ENCODE peak calls at places on chromosomes 11 and 22, in five cellular contexts. J is A549, Q is endothelial cell of umbilical vein, C is HepG2, U is K562. V is an unnamed sample.

GRCh38 chr22:47309476-47309875 is 547.0 kb downstream of the TBC1D22A start:
- DNase-seq in J (no peak), Q (no peak), C (no peak), U (no peak), V (no peak)

GRCh38 chr11:61083601-61084147 is 18.6 kb upstream of the CD5 start:
- DNase-seq in J (no peak), Q (no peak), C (no peak), U (no peak), V (no peak)

GRCh38 chr22:42720263-42721044 is at the start of gene A4GALT:
- DNase-seq in J (no peak), Q (no peak), C (no peak), U (no peak), V (no peak)

GRCh38 chr11:68372114-68372513 is 59.7 kb downstream of the LRP5 start:
- DNase-seq in J (no peak), Q (no peak), C (no peak), U (no peak), V (no peak)

GRCh38 chr22:49934891-49935557 is 16.6 kb downstream of the CRELD2 start:
- DNase-seq in J (no peak), Q (peak; percentile 44), C (no peak), U (peak; percentile 84), V (peak; percentile 66)

GRCh38 chr11:72224587-72225410 is at the start of gene INPPL1:
- DNase-seq in J (no peak), Q (no peak), C (no peak), U (peak; percentile 62), V (peak; percentile 69)

GRCh38 chr11:34890812-34891211 is 25.4 kb downstream of the APIP start:
- DNase-seq in J (no peak), Q (peak; percentile 58), C (peak; percentile 59), U (peak; percentile 53), V (peak; percentile 35)

GRCh38 chr11:111541209-111542061 is 915 bp downstream of the LAYN start:
- DNase-seq in J (no peak), Q (peak; percentile 30), C (no peak), U (no peak), V (peak; percentile 47)

GRCh38 chr11:10866893-10867331 is 9.1 kb upstream of the ZBED5 start:
- DNase-seq in J (no peak), Q (no peak), C (no peak), U (peak; percentile 43), V (peak; percentile 20)

GRCh38 chr11:72641900-72642814 is 32.1 kb downstream of the PDE2A start:
- DNase-seq in J (peak; percentile 69), Q (peak; percentile 33), C (no peak), U (peak; percentile 57), V (peak; percentile 27)

GRCh38 chr22:39738746-39739145 is 154.8 kb downstream of the ENTHD1 start:
- DNase-seq in J (no peak), Q (no peak), C (no peak), U (no peak), V (no peak)

GRCh38 chr22:36867695-36868094 is 6.9 kb downstream of the NCF4 start:
- DNase-seq in J (no peak), Q (no peak), C (no peak), U (no peak), V (no peak)

GRCh38 chr11:129951883-129952262 is 50.8 kb downstream of the PRDM10 start:
- DNase-seq in J (no peak), Q (no peak), C (no peak), U (no peak), V (no peak)

GRCh38 chr11:32594272-32594671 is 10.6 kb downstream of the EIF3M start:
- DNase-seq in J (no peak), Q (no peak), C (no peak), U (no peak), V (peak; percentile 89)

GRCh38 chr11:9405721-9406120 is 21.3 kb downstream of the IPO7 start:
- DNase-seq in J (no peak), Q (no peak), C (no peak), U (no peak), V (no peak)

GRCh38 chr11:64077607-64078006 is 41.9 kb downstream of the FLRT1 start:
- DNase-seq in J (no peak), Q (no peak), C (no peak), U (no peak), V (no peak)

GRCh38 chr22:39666926-39667325 is 96.4 kb downstream of the CACNA1I start:
- DNase-seq in J (no peak), Q (no peak), C (no peak), U (no peak), V (no peak)

GRCh38 chr11:46142561-46142960 is 21.3 kb upstream of the PHF21A start:
- DNase-seq in J (no peak), Q (no peak), C (no peak), U (no peak), V (no peak)

GRCh38 chr11:70028147-70028855 is 49.8 kb upstream of the ANO1 start:
- DNase-seq in J (no peak), Q (no peak), C (no peak), U (no peak), V (no peak)

GRCh38 chr22:29073618-29074275 is 912 bp downstream of the KREMEN1 start:
- DNase-seq in J (no peak), Q (no peak), C (peak; percentile 54), U (no peak), V (peak; percentile 40)

GRCh38 chr11:45994421-45995341 is 72.2 kb downstream of the LARGE2 start:
- DNase-seq in J (no peak), Q (no peak), C (no peak), U (peak; percentile 97), V (peak; percentile 6)

GRCh38 chr22:30210235-30210831 is 36.2 kb downstream of the LIF start:
- DNase-seq in J (peak; percentile 68), Q (no peak), C (peak; percentile 89), U (no peak), V (peak; percentile 34)

GRCh38 chr22:42208362-42208761 is 62.1 kb downstream of the TCF20 start:
- DNase-seq in J (no peak), Q (no peak), C (no peak), U (no peak), V (no peak)

GRCh38 chr11:9565822-9566560 is 7.5 kb upstream of the WEE1 start:
- DNase-seq in J (peak; percentile 93), Q (peak; percentile 99), C (peak; percentile 99), U (peak; percentile 97), V (peak; percentile 95)

GRCh38 chr11:1826552-1827094 is 8.2 kb upstream of the SYT8 start:
- DNase-seq in J (peak; percentile 72), Q (no peak), C (peak; percentile 50), U (peak; percentile 55), V (peak; percentile 34)

GRCh38 chr22:41589260-41589600 is 410 bp downstream of the PMM1 start:
- DNase-seq in J (no peak), Q (no peak), C (no peak), U (peak; percentile 39), V (peak; percentile 48)

DNA sequence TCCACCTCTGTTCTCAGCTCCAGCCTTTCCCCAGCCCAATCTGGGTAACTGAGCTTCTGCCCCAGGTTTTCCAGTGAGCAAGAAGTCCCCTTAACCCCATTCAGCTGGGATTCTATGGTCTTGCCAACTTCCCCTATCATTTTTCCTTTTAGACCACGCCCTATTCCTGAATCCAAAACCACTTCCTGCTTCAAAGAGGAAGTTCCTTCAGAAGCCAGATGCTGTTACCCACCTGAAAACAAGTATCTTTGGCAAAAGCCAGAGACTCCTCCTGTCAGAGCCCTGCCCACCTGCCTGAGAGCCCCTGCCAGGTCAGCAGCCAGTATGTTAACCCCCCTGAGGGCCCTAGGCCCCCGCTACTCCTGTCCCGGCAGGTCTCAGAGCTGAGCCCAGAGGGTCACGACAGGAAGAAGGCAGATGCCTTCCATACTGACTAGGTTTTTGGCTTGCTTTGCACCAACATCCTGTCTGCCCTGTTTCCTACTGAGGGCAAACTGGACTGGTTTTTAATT is 20.3 kb upstream of the MICAL2 start:
- DNase-seq in J (no peak), Q (peak; percentile 76), C (no peak), U (peak; percentile 52), V (peak; percentile 74)
- H3K4me3 ChIP-seq in J (no peak overlapping the region), Q (peak overlapping the region; percentile 20), C (no peak overlapping the region), U (no peak overlapping the region), V (no peak overlapping the region)

GRCh38 chr11:28071305-28071704 is 36.7 kb downstream of the KIF18A start:
- DNase-seq in J (no peak), Q (no peak), C (no peak), U (no peak), V (no peak)
- TF ChIP-seq MAX in J (no peak), Q (no peak), C (no peak), U (no peak), V (no peak)

GRCh38 chr22:18048041-18048440 is 23.7 kb upstream of the MICAL3 start:
- DNase-seq in J (no peak), Q (no peak), C (no peak), U (no peak), V (no peak)

GRCh38 chr22:18048441-18048898 is 24.1 kb upstream of the MICAL3 start:
- DNase-seq in J (no peak), Q (no peak), C (no peak), U (peak; percentile 48), V (no peak)

GRCh38 chr22:18045794-18046193 is 21.4 kb upstream of the MICAL3 start:
- DNase-seq in J (no peak), Q (no peak), C (no peak), U (no peak), V (no peak)

GRCh38 chr22:18042685-18043084 is 18.3 kb upstream of the MICAL3 start:
- DNase-seq in J (no peak), Q (no peak), C (no peak), U (no peak), V (peak; percentile 40)

DNA sequence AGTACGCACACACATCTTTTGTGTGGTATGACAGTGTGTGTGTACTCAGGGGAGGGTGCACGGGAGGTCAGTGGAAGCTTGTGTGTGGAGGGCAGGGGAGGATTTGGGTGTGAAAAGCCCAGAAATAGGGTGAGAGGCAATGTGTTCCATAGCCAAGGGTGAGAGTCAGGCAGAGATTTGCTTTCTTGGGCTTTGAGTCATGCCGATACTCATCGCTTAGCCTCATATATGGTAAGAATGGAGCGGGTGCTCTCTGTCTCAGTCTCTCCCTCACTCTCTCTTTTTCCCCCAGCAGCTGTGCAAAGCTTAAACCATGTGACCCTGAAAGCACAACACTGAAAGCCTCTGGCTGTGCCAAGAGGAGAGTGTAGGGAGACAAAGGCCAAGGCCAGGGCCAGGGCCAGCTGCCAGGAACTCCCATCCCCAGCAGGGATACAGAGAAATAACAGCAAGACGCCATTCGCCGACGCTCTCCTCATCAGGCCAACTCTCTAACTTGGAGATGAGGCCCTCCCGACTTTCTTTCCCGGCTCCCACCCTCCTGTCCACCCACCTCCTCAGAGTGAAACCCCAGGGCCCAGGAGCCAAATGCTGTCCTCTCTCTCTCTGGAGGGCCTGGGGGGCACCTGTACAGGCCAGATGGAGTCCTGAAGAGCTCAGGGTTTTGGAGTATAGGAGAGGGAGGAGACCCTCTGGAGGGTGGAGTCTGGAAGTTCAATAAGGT is 20.3 kb upstream of the MICAL3 start:
- DNase-seq in J (no peak), Q (no peak), C (peak; percentile 94), U (no peak), V (no peak)
- TF ChIP-seq MYC in J (no peak), Q (no peak), C (peak; percentile 41), U (no peak), V (no peak)

DNA sequence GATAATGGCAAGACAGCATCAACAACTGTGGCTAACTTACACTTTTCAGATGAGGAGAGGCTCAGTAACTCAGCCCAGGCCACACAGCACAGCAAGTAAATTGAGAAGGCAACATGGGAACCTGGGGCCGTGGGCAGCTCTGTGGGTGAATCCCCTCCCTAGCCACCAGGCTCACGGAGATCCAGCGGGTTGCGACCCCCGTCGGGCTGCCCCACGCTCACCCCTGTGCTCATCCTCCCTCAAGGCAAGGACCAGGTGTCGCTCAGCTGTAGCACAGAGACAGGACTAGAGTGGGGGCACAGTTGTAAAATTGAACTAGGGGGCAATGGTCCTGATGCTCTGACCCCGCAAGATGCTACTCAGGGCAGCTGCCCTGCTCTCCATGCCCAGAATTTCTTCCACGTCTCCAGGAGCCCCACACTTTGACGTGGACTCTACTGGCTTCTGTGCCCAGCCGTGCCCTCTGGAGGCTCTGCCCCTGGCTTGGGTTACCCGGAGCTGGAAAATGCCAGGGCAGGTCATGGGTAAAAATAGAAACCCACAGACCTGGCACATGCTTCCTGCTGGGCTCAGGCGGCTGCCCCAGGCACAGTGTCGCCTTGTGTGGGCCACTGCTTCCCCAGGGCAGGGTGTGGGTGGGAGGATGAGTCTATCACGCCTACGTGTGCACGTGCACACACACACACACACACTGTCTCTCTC is 9.0 kb downstream of the TUBA8 start:
- DNase-seq in J (no peak), Q (no peak), C (no peak), U (no peak), V (no peak)
- H3K4me3 ChIP-seq in J (no peak overlapping the region), Q (no peak overlapping the region), C (no peak overlapping the region), U (no peak overlapping the region), V (no peak overlapping the region)